ENCODE peak calls at places on chromosome 9, in five cellular contexts. R is GM23338, T is HCT116, Z is SK-N-SH, Q is neural progenitor cell. O is an unnamed sample.

GRCh38 chr9:136273921-136274785 is 28.5 kb upstream of the QSOX2 start:
- DNase-seq in R (no peak), T (no peak), Z (no peak), Q (no peak), O (no peak)

GRCh38 chr9:134689320-134690181 is 47.9 kb downstream of the COL5A1 start:
- DNase-seq in R (peak), T (peak), Z (peak), Q (peak), O (no peak)

GRCh38 chr9:124442826-124443225 is 7.4 kb upstream of the ADGRD2 start:
- DNase-seq in R (no peak), T (no peak), Z (no peak), Q (no peak), O (no peak)

GRCh38 chr9:124770359-124771020 is 621 bp downstream of the NR6A1 start:
- DNase-seq in R (peak), T (no peak), Z (peak), Q (peak), O (peak)

GRCh38 chr9:96519095-96519494 is 69.1 kb downstream of the HABP4 start:
- DNase-seq in R (no peak), T (no peak), Z (no peak), Q (no peak), O (no peak)

GRCh38 chr9:77495834-77496671 is 152.1 kb downstream of the GNA14 start:
- DNase-seq in R (peak), T (no peak), Z (peak), Q (no peak), O (no peak)

GRCh38 chr9:35729101-35729500 is 2.9 kb downstream of the TLN1 start:
- DNase-seq in R (no peak), T (no peak), Z (no peak), Q (no peak), O (no peak)

GRCh38 chr9:26684029-26684428 is 208.6 kb downstream of the CAAP1 start:
- DNase-seq in R (no peak), T (no peak), Z (peak), Q (no peak), O (no peak)

GRCh38 chr9:88266416-88266815 is 121.8 kb upstream of the SPIN1 start:
- DNase-seq in R (no peak), T (no peak), Z (no peak), Q (no peak), O (peak)

GRCh38 chr9:27392451-27392850 is 95.5 kb upstream of the EQTN start:
- DNase-seq in R (no peak), T (no peak), Z (no peak), Q (no peak), O (no peak)

GRCh38 chr9:71863652-71864051 is 47.3 kb downstream of the ABHD17B start:
- DNase-seq in R (no peak), T (no peak), Z (no peak), Q (no peak), O (no peak)

GRCh38 chr9:134551176-134551575 is 90.4 kb upstream of the COL5A1 start:
- DNase-seq in R (no peak), T (no peak), Z (no peak), Q (no peak), O (no peak)

GRCh38 chr9:92444841-92445240 is 20.6 kb upstream of the OMD start:
- DNase-seq in R (no peak), T (no peak), Z (no peak), Q (no peak), O (no peak)

GRCh38 chr9:4970970-4971641 is 14.0 kb upstream of the JAK2 start:
- DNase-seq in R (no peak), T (no peak), Z (no peak), Q (no peak), O (peak)

GRCh38 chr9:124321935-124322334 is 64.2 kb downstream of the NEK6 start:
- DNase-seq in R (no peak), T (no peak), Z (no peak), Q (no peak), O (no peak)

GRCh38 chr9:114503522-114504340 is 1.5 kb downstream of the WHRN start:
- DNase-seq in R (no peak), T (no peak), Z (no peak), Q (no peak), O (peak)

GRCh38 chr9:114503009-114503408 is 2.3 kb downstream of the WHRN start:
- DNase-seq in R (no peak), T (no peak), Z (no peak), Q (no peak), O (peak)

GRCh38 chr9:114505187-114506081 is at the start of gene WHRN:
- DNase-seq in R (peak), T (peak), Z (peak), Q (peak), O (peak)

GRCh38 chr9:114506082-114506390 is 763 bp upstream of the WHRN start:
- DNase-seq in R (no peak), T (no peak), Z (no peak), Q (no peak), O (no peak)

GRCh38 chr9:114504341-114505186 is 709 bp downstream of the WHRN start:
- DNase-seq in R (peak), T (peak), Z (peak), Q (peak), O (peak)
- TF ChIP-seq EZH2phosphoT487 in R (no peak), T (no peak), Z (peak), Q (peak), O (no peak)

DNA sequence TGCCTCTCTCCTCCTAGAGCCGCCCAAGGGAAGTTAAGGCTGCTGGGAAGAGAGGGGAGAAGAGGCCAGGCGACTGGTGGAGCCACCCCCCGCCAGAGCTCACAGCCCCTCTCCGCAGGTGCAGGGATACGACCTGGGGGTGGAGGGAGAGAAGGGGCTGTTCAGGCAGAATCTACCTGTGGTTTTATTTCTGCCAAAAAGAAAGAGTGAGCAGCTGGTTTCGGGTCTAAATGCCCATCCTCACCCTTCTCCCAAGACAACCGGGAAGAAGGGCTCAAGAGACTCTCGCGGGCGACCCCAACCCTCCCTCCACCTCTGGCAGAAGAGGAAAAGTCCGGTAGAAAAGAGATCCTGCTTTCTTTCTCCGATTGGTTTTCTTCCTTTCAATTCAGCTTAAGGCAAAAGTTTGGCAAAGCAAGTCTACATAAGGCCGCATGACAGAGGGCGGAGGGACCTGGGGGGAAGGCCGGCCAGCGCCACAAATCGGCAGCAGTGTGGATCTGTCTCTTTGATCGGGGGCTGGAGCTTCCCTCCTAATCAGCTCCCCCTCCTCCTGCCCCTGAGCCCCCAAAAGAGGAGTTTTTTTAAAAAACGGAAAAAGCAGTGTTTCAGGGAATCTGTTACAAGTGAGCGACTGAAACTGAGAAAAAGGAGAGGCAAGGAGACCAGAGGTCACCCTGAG is 16.3 kb downstream of the FAM78A start:
- DNase-seq in R (peak), T (no peak), Z (no peak), Q (no peak), O (no peak)
- TF ChIP-seq EZH2phosphoT487 in R (no peak), T (no peak), Z (no peak), Q (no peak), O (no peak)

DNA sequence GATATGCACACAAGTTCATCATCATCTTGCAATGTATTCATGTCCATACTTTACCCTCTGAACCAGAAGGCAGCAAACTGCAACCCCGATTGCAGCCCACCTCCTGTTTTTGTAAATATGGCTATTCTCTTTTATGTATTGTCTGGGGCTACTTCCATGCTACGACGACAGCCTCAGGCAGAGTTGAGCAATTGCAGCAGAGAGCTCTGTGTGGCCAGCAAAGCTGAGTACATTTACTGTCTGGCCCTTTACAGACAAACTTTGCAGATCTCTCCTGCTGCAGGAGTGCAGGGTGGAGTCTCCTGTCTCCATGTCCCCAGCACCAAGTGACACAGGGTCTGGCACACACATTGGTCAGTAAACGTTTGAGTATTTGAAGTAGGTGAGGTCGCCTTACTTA is 27.0 kb downstream of the PRRC2B start:
- DNase-seq in R (peak), T (no peak), Z (peak), Q (no peak), O (no peak)
- TF ChIP-seq EZH2phosphoT487 in R (no peak), T (no peak), Z (no peak), Q (no peak), O (no peak)

GRCh38 chr9:6354072-6354686 is 26.0 kb downstream of the TPD52L3 start:
- DNase-seq in R (peak), T (peak), Z (peak), Q (peak), O (peak)
- TF ChIP-seq EZH2phosphoT487 in R (no peak), T (no peak), Z (no peak), Q (no peak), O (no peak)

GRCh38 chr9:127320122-127320378 is 55.5 kb downstream of the GARNL3 start:
- DNase-seq in R (no peak), T (no peak), Z (no peak), Q (no peak), O (no peak)

GRCh38 chr9:127318651-127319167 is 54.1 kb downstream of the GARNL3 start:
- DNase-seq in R (no peak), T (no peak), Z (no peak), Q (no peak), O (no peak)

GRCh38 chr9:127316586-127317383 is 52.2 kb downstream of the GARNL3 start:
- DNase-seq in R (no peak), T (no peak), Z (no peak), Q (no peak), O (no peak)

GRCh38 chr9:127323393-127323792 is 58.8 kb downstream of the GARNL3 start:
- DNase-seq in R (no peak), T (no peak), Z (no peak), Q (no peak), O (no peak)

GRCh38 chr9:127319366-127320121 is 55.0 kb downstream of the GARNL3 start:
- DNase-seq in R (no peak), T (no peak), Z (no peak), Q (no peak), O (no peak)
- TF ChIP-seq EZH2phosphoT487 in R (no peak), T (no peak), Z (no peak), Q (no peak), O (no peak)

GRCh38 chr9:81195206-81195605 is 494.1 kb downstream of the TLE1 start:
- DNase-seq in R (no peak), T (no peak), Z (no peak), Q (no peak), O (no peak)
- TF ChIP-seq EZH2phosphoT487 in R (no peak), T (no peak), Z (no peak), Q (no peak), O (no peak)

GRCh38 chr9:15250013-15250412 is 57.0 kb downstream of the TTC39B start:
- DNase-seq in R (peak), T (no peak), Z (no peak), Q (peak), O (no peak)

GRCh38 chr9:15246688-15247087 is 60.3 kb downstream of the TTC39B start:
- DNase-seq in R (no peak), T (peak), Z (no peak), Q (no peak), O (no peak)

GRCh38 chr9:15248106-15248505 is 58.9 kb downstream of the TTC39B start:
- DNase-seq in R (no peak), T (no peak), Z (no peak), Q (no peak), O (no peak)

GRCh38 chr9:15249042-15249818 is 57.8 kb downstream of the TTC39B start:
- DNase-seq in R (peak), T (no peak), Z (no peak), Q (peak), O (no peak)

GRCh38 chr9:15248596-15248995 is 58.4 kb downstream of the TTC39B start:
- DNase-seq in R (no peak), T (no peak), Z (no peak), Q (no peak), O (no peak)
- TF ChIP-seq EZH2phosphoT487 in R (no peak), T (no peak), Z (no peak), Q (no peak), O (no peak)

O was measured in MM.1S.